ENCODE peak calls at places on chromosomes 5 and 9, in seven cellular contexts. N, Y, K, D, J, P and M are unnamed samples.

GRCh38 chr9:5557606-5558587 is 47.6 kb downstream of the PDCD1LG2 start:
- DNase-seq in K (no peak), P (no peak), N (no peak), Y (no peak), J (no peak), D (no peak), M (no peak)

GRCh38 chr9:78601957-78602565 is 305.1 kb downstream of the PSAT1 start:
- DNase-seq in J (no peak), K (peak), Y (peak), P (no peak), N (peak), D (peak), M (peak)

GRCh38 chr5:157855404-157855994 is 3.4 kb downstream of the CLINT1 start:
- DNase-seq in D (peak), Y (peak), N (peak), P (peak), J (peak), K (peak), M (peak)

GRCh38 chr9:13224366-13224765 is 55.1 kb downstream of the MPDZ start:
- DNase-seq in Y (no peak), P (no peak), D (no peak), K (no peak), N (no peak), J (no peak), M (no peak)

GRCh38 chr9:23611874-23612273 is 214.2 kb downstream of the ELAVL2 start:
- DNase-seq in Y (no peak), D (no peak), N (no peak), P (no peak), J (no peak), K (no peak), M (no peak)

GRCh38 chr9:116574027-116574679 is 113.0 kb upstream of the TRIM32 start:
- DNase-seq in K (no peak), J (no peak), Y (no peak), D (no peak), P (no peak), N (peak), M (peak)

GRCh38 chr9:126491256-126491879 is 122.4 kb upstream of the LMX1B start:
- DNase-seq in K (peak), D (peak), Y (peak), N (peak), J (no peak), P (no peak), M (peak)

GRCh38 chr5:138654281-138654867 is 79.2 kb upstream of the HSPA9 start:
- DNase-seq in D (no peak), Y (peak), N (peak), K (no peak), P (no peak), J (no peak), M (peak)

GRCh38 chr9:106885451-106885850 is 22.5 kb downstream of the ZNF462 start:
- DNase-seq in N (no peak), P (no peak), D (no peak), K (no peak), J (no peak), Y (peak), M (peak)

GRCh38 chr5:956941-957729 is 51.5 kb upstream of the NKD2 start:
- DNase-seq in Y (peak), N (peak), K (no peak), J (peak), D (no peak), P (no peak), M (peak)

GRCh38 chr9:37778534-37778933 is 6.3 kb downstream of the EXOSC3 start:
- DNase-seq in K (no peak), N (no peak), D (no peak), Y (no peak), J (no peak), P (no peak), M (no peak)

GRCh38 chr5:39520232-39520572 is 95.4 kb upstream of the DAB2 start:
- DNase-seq in P (no peak), D (no peak), J (no peak), K (no peak), Y (peak), N (no peak), M (peak)

GRCh38 chr5:139488269-139488668 is 5.7 kb upstream of the STING1 start:
- DNase-seq in J (no peak), P (no peak), D (no peak), Y (no peak), K (no peak), N (no peak), M (no peak)

GRCh38 chr5:175658299-175659145 is 651 bp downstream of the HRH2 start:
- DNase-seq in K (peak), P (no peak), Y (no peak), N (peak), D (no peak), J (peak), M (no peak)

GRCh38 chr5:4374866-4375265 is 765.3 kb upstream of the ADAMTS16 start:
- DNase-seq in K (no peak), Y (no peak), P (no peak), D (no peak), N (peak), J (no peak), M (no peak)

GRCh38 chr9:113756476-113757198 is 119.5 kb upstream of the ZNF618 start:
- DNase-seq in Y (no peak), D (no peak), P (no peak), J (no peak), N (no peak), K (no peak), M (no peak)

GRCh38 chr9:132708769-132709168 is 38.5 kb downstream of the GTF3C4 start:
- DNase-seq in D (no peak), Y (no peak), K (no peak), J (no peak), P (no peak), N (no peak), M (no peak)

GRCh38 chr9:132703336-132703735 is 33.1 kb downstream of the GTF3C4 start:
- DNase-seq in J (no peak), D (no peak), N (no peak), Y (peak), P (no peak), K (no peak), M (peak)

GRCh38 chr9:132711846-132712245 is 41.6 kb downstream of the GTF3C4 start:
- DNase-seq in P (no peak), Y (no peak), D (peak), N (no peak), K (no peak), J (no peak), M (no peak)

GRCh38 chr9:132712753-132713152 is 42.5 kb downstream of the GTF3C4 start:
- DNase-seq in D (no peak), K (no peak), P (no peak), Y (no peak), N (no peak), J (no peak), M (no peak)

GRCh38 chr9:132708239-132708638 is 38.0 kb downstream of the GTF3C4 start:
- DNase-seq in Y (no peak), P (no peak), N (no peak), K (no peak), J (no peak), D (no peak), M (no peak)
- H2AK5ac ChIP-seq in Y (no peak), P (no peak), N (no peak), K (no peak), J (no peak), D (no peak), M (no peak)

GRCh38 chr9:123929177-123929869 is 603 bp downstream of the DENND1A start:
- DNase-seq in Y (no peak), P (no peak), N (no peak), K (no peak), J (peak), D (peak), M (no peak)
- H3K27ac ChIP-seq in Y (no peak), P (no peak), N (peak), K (peak), J (no peak), D (peak), M (peak)

DNA sequence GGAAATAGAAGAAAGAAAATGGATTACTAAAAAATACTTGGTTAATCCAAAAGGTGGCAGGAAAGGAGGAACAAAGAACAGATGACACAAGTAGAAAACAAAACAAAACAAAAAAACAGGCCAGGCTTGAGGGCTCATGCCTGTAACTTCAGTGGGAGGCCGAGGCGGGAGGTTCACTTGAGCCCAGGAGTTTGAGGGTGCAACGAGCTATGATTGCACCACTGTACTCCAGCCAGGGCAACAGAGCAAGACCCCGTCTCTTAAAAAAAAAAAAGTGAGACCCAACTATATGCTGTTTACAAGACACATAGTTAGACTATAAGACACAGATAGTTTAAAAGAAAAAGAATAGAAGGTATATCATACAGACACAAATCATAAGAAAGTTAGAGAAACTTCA is 59.5 kb downstream of the AK8 start:
- DNase-seq in K (no peak), Y (no peak), D (no peak), J (no peak), P (no peak), N (no peak), M (no peak)
- H3K18ac ChIP-seq in K (no peak), Y (no peak), D (no peak), J (no peak), P (no peak), N (no peak), M (no peak)

DNA sequence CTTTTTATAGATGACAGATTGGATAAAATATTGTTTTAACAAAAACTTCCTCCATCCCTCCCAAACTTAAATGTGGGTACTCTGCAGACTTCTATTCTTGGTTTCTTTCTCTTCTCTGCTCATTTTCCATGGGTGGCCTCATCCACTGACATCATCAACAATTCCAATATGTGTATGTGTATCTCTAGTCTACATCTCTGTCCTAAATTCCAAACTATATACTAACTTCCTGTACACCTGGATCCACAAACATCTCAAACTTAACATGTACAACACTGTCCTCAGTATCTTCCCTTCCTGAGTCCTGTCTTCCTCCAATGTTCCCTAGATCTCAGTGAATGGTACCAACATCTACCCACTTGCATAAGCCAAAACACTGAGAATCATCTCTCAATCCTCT is 28.5 kb upstream of the CDK5RAP2 start:
- DNase-seq in K (no peak), J (no peak), N (no peak), Y (no peak), P (no peak), D (peak), M (peak)
- H2AK5ac ChIP-seq in K (no peak), J (no peak), N (no peak), Y (no peak), P (no peak), D (no peak), M (no peak)

DNA sequence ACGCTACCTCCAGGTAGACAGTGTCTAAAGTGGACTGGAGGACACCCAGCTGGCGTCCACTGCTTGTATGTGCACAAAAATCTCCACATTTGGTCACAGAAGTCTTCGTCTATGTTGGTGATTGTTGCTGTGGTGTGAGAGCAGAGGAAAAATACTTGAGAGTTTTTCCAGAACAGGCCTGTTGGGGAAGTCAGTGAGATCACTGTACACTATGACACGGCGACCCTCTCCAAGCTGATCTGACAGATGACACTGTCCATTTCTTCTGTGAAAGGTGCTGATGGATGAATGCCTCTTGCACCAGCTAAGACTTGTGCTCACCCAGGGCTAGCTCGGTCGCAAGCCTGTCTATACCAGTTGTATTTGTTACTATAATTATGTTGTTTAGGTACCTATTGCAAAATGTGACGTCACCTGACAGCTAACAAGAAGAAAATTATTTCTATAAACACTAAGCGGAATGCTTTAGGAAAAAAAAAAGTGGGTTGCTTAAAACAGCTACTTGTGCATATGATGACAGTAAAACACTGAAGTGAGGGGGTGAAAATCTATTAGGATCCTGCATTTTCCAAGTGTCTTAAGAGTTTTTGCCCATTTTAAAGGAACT is 142.3 kb downstream of the ROR2 start:
- DNase-seq in K (no peak), D (no peak), Y (peak), J (no peak), P (no peak), N (no peak), M (peak)
- H3K27ac ChIP-seq in K (no peak), D (no peak), Y (no peak), J (no peak), P (no peak), N (no peak), M (peak)

GRCh38 chr5:127833999-127834953 is 131.1 kb downstream of the CCDC192 start:
- DNase-seq in Y (no peak), P (no peak), N (no peak), K (no peak), D (no peak), J (no peak), M (no peak)

GRCh38 chr5:127832057-127832456 is 128.9 kb downstream of the CCDC192 start:
- DNase-seq in N (no peak), Y (no peak), P (no peak), J (no peak), K (no peak), D (no peak), M (no peak)

GRCh38 chr5:127827451-127827850 is 124.3 kb downstream of the CCDC192 start:
- DNase-seq in J (no peak), Y (no peak), K (no peak), P (no peak), D (no peak), N (no peak), M (no peak)

GRCh38 chr5:127830829-127831598 is 127.8 kb downstream of the CCDC192 start:
- DNase-seq in J (no peak), Y (no peak), D (no peak), K (no peak), P (no peak), N (no peak), M (no peak)

DNA sequence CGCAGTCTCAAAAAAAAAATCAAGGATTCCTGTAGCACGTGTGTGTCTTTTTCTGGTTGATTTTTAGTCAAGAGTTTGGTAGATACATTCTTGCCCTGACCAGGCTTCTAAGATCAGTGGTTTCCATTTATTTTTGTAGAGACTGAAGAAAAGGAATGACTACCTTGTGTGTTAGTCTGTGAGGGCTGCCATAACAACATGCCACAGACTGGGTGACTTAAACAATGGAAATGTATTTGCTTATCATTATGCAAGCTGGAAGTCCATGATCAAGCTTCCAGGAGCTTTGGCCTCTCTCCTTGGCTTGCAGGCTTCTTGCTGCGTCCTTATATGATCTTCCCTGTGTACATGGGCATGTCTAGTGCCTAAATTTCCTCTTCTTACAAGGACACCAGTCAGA is 127.0 kb downstream of the CCDC192 start:
- DNase-seq in J (no peak), K (no peak), Y (no peak), D (no peak), N (peak), P (no peak), M (peak)
- H3K18ac ChIP-seq in J (no peak), K (no peak), Y (no peak), D (no peak), N (no peak), P (no peak), M (no peak)

DNA sequence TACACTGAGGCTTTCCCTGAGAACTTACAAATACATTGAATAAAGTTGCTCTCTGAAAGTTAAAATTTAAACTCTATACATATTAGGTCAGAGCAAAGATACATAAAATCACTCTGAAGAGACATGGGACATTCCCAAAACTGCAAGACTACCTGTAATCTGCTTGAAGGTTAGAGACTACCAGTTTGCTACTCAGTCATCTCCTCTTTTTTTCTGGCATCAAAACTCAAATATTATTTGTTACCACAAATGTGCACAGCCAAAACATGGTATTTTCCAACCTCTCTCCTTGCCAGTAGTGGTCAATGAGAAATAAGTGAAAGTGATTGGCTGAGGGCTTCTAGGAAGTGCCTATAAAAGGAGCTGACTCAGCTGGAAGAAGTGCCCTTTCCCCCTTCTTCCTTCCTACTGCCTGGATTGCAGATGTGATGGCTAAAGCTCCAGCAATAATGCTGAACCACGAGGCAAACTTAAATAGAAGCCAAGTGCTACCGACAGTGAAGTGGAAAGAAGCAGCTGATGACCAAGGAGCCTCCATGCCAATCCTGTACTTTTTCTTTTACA is 13.8 kb downstream of the GZMK start:
- DNase-seq in D (no peak), J (no peak), P (no peak), K (no peak), N (no peak), Y (no peak), M (no peak)
- H2AK5ac ChIP-seq in D (no peak), J (no peak), P (no peak), K (no peak), N (no peak), Y (no peak), M (no peak)

GRCh38 chr9:120872775-120873502 is 4.0 kb downstream of the PHF19 start:
- DNase-seq in J (no peak), N (no peak), P (no peak), K (no peak), D (no peak), Y (no peak), M (no peak)
- H3K27ac ChIP-seq in J (peak), N (no peak), P (peak), K (no peak), D (no peak), Y (peak), M (no peak)

DNA sequence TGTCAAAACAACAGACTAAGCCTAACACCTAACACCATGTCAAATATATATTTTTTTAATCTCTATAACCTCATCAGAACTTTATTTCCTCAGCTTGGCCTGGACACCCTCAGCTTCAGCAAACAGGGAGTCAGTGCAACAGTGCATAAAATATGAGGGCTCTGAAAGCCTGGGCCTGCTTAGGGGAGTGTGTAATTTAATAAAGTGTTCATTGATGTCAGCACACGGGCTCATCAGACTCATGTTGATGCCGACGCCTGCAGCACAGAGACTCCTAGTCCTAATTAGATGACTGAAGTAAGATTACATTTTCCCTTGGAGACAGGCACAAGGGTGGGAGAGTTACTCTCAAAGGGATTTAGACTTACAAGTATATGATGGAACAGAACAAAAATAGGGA is 37.8 kb downstream of the CDH10 start:
- DNase-seq in D (no peak), K (no peak), J (no peak), N (no peak), P (no peak), Y (no peak), M (no peak)
- H3K18ac ChIP-seq in D (no peak), K (no peak), J (no peak), N (no peak), P (no peak), Y (no peak), M (no peak)